ENCODE peak calls at places on chromosomes 11 and 22, in nine cellular contexts. M, T, Q, A, Z, U, I, G and W are unnamed samples.

GRCh38 chr11:71076525-71077304 is 175.7 kb downstream of the SHANK2 start:
- DNase-seq in T (no peak), A (no peak), U (no peak), Q (no peak), M (no peak), G (no peak), Z (no peak), I (no peak), W (no peak)

GRCh38 chr22:41446057-41446501 is 522 bp downstream of the TOB2 start:
- DNase-seq in A (no peak), G (peak; percentile 19), M (peak; percentile 62), T (no peak), I (peak; percentile 3), Z (peak; percentile 6), U (no peak), Q (peak; percentile 46), W (no peak)

GRCh38 chr11:20839231-20839630 is 169.8 kb downstream of the NELL1 start:
- DNase-seq in I (no peak), Z (no peak), G (no peak), T (no peak), Q (no peak), A (no peak), M (no peak), U (no peak), W (no peak)

GRCh38 chr11:17400048-17400775 is 11.8 kb upstream of the KCNJ11 start:
- DNase-seq in Z (no peak), G (no peak), U (no peak), Q (no peak), T (no peak), I (no peak), M (no peak), A (no peak), W (no peak)

GRCh38 chr11:7060828-7061227 is 28.0 kb upstream of the RBMXL2 start:
- DNase-seq in Z (peak; percentile 70), G (no peak), A (no peak), T (no peak), U (no peak), M (no peak), I (no peak), Q (no peak), W (no peak)

GRCh38 chr22:30423296-30423958 is 2.1 kb upstream of the MTFP1 start:
- DNase-seq in G (peak; percentile 21), A (no peak), Z (no peak), U (peak; percentile 37), I (peak; percentile 34), M (peak; percentile 82), Q (peak; percentile 67), T (no peak), W (peak; percentile 59)

GRCh38 chr11:44608654-44609027 is 43.2 kb downstream of the CD82 start:
- DNase-seq in U (no peak), T (no peak), I (no peak), M (no peak), Q (no peak), Z (no peak), A (no peak), G (no peak), W (no peak)

GRCh38 chr11:11022126-11022730 is 164.4 kb upstream of the ZBED5 start:
- DNase-seq in U (no peak), G (peak; percentile 18), M (no peak), Z (peak; percentile 63), I (no peak), A (no peak), Q (no peak), T (no peak), W (no peak)

GRCh38 chr11:111540114-111540920 is at the start of gene LAYN:
- DNase-seq in U (no peak), T (no peak), A (no peak), M (no peak), Q (peak; percentile 56), G (no peak), I (peak; percentile 35), Z (peak; percentile 26), W (peak; percentile 32)

GRCh38 chr22:21802056-21802455 is 65.4 kb downstream of the MAPK1 start:
- DNase-seq in I (no peak), A (no peak), G (no peak), Q (no peak), M (no peak), Z (no peak), T (no peak), U (no peak), W (no peak)

GRCh38 chr22:23563111-23563510 is 17.0 kb downstream of the IGLL1 start:
- DNase-seq in Z (no peak), Q (no peak), T (no peak), M (no peak), I (no peak), A (no peak), U (no peak), G (no peak), W (no peak)

GRCh38 chr11:116964269-116964668 is 126.8 kb upstream of the APOA1 start:
- DNase-seq in M (no peak), T (no peak), I (no peak), Z (no peak), U (no peak), A (no peak), Q (no peak), G (no peak), W (no peak)

GRCh38 chr11:102383839-102384238 is 36.8 kb downstream of the BIRC2 start:
- DNase-seq in M (no peak), I (no peak), Z (no peak), Q (no peak), T (no peak), A (no peak), G (no peak), U (no peak), W (no peak)

GRCh38 chr11:134741453-134742227 is 329.6 kb upstream of the B3GAT1 start:
- DNase-seq in Q (no peak), T (no peak), Z (peak; percentile 29), G (no peak), U (no peak), A (no peak), M (peak; percentile 4), I (no peak), W (no peak)